ENCODE peak calls at places on chromosome 2, in eight cellular contexts. P is aorta; R is lower lobe of right lung; I is mesenchymal stem cell; T is GM23338; C is IMR-90; B is mammary epithelial cell; A is CD8-positive, alpha-beta T cell. Z is an unnamed sample.

GRCh38 chr2:203379156-203379555 is 51.0 kb downstream of the ABI2 start:
- DNase-seq in P (no peak), R (no peak), I (no peak), T (no peak), C (no peak), B (no peak), A (no peak), Z (no peak)

GRCh38 chr2:38465789-38466127 is 88.7 kb upstream of the ATL2 start:
- DNase-seq in P (no peak), R (no peak), I (peak; percentile 37), T (peak; percentile 82), C (peak; percentile 21), B (peak; percentile 34), A (no peak), Z (no peak)

GRCh38 chr2:156057647-156058046 is 274.9 kb downstream of the NR4A2 start:
- DNase-seq in P (no peak), R (no peak), I (no peak), T (no peak), C (no peak), B (peak; percentile 71), A (no peak), Z (no peak)

GRCh38 chr2:84481702-84482101 is 22.6 kb upstream of the SUCLG1 start:
- DNase-seq in P (no peak), R (no peak), I (peak; percentile 28), T (no peak), C (peak; percentile 77), B (peak; percentile 25), A (peak; percentile 62), Z (peak; percentile 31)

GRCh38 chr2:108446703-108447102 is 2.3 kb upstream of the GCC2 start:
- DNase-seq in P (no peak), R (no peak), I (no peak), T (no peak), C (no peak), B (no peak), A (no peak), Z (no peak)

GRCh38 chr2:120735750-120736170 is at the start of gene GLI2:
- DNase-seq in P (peak; percentile 82), R (peak; percentile 66), I (peak; percentile 89), T (peak; percentile 90), C (peak; percentile 87), B (peak; percentile 71), A (peak; percentile 35), Z (peak; percentile 49)

GRCh38 chr2:175633227-175633626 is 368.8 kb downstream of the LNPK start:
- DNase-seq in P (no peak), R (no peak), I (no peak), T (no peak), C (no peak), B (no peak), A (no peak), Z (no peak)

GRCh38 chr2:148020036-148020357 is 540 bp downstream of the ORC4 start:
- DNase-seq in P (no peak), R (no peak), I (no peak), T (no peak), C (peak; percentile 39), B (no peak), A (no peak), Z (no peak)

GRCh38 chr2:24429711-24430110 is 61.3 kb upstream of the NCOA1 start:
- DNase-seq in P (no peak), R (no peak), I (peak; percentile 23), T (no peak), C (peak; percentile 70), B (peak; percentile 48), A (no peak), Z (no peak)

GRCh38 chr2:28348149-28348567 is 44.5 kb upstream of the FOSL2 start:
- DNase-seq in P (peak; percentile 55), R (peak; percentile 39), I (no peak), T (no peak), C (no peak), B (no peak), A (peak; percentile 73), Z (no peak)

GRCh38 chr2:128271891-128272585 is 46.6 kb downstream of the HS6ST1 start:
- DNase-seq in P (peak; percentile 42), R (no peak), I (no peak), T (no peak), C (no peak), B (no peak), A (no peak), Z (no peak)

GRCh38 chr2:176518823-176519222 is 249.6 kb downstream of the MTX2 start:
- DNase-seq in P (no peak), R (no peak), I (no peak), T (peak; percentile 72), C (no peak), B (no peak), A (no peak), Z (no peak)

GRCh38 chr2:119158563-119159347 is at the start of gene C1QL2:
- DNase-seq in P (no peak), R (no peak), I (no peak), T (peak; percentile 77), C (no peak), B (peak; percentile 10), A (no peak), Z (no peak)

GRCh38 chr2:57146951-57147350 is 899.7 kb upstream of the VRK2 start:
- DNase-seq in P (no peak), R (no peak), I (peak; percentile 9), T (peak; percentile 0), C (no peak), B (no peak), A (no peak), Z (no peak)

GRCh38 chr2:132252191-132252893 is 90.6 kb upstream of the ANKRD30BL start:
- DNase-seq in P (no peak), R (peak; percentile 37), I (no peak), T (no peak), C (no peak), B (no peak), A (no peak), Z (no peak)

GRCh38 chr2:121220995-121221394 is 64.0 kb downstream of the TFCP2L1 start:
- DNase-seq in P (no peak), R (no peak), I (no peak), T (no peak), C (no peak), B (peak; percentile 70), A (no peak), Z (peak; percentile 50)

GRCh38 chr2:84901593-84902120 is 3.8 kb upstream of the TMSB10 start:
- DNase-seq in P (no peak), R (no peak), I (peak; percentile 86), T (no peak), C (peak; percentile 77), B (no peak), A (no peak), Z (no peak)

GRCh38 chr2:140873915-140874531 is 1256.8 kb downstream of the LRP1B start:
- DNase-seq in P (no peak), R (no peak), I (no peak), T (peak; percentile 44), C (no peak), B (no peak), A (no peak), Z (no peak)

GRCh38 chr2:96251721-96252292 is 14.0 kb downstream of the TMEM127 start:
- DNase-seq in P (peak; percentile 92), R (no peak), I (peak; percentile 96), T (peak; percentile 28), C (peak; percentile 97), B (peak; percentile 81), A (no peak), Z (peak; percentile 87)

DNA sequence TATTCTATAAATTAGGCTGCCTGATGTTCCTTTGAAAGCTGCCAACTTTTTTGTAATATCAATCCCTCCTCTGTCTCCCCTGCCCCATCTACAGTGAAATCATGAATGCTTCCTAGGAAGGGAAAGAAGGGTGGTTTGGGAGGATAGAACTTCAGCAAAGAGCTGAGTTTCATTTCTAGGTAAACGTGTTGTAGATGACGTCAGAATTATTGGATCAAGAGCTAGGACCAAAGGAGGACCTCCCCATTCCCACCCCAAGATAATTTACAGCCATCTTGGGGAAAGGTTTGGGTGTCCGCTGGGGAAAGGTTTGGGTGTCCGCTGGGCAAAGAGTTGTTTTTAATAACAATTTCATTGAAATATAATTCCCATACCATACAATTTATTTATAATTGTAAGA is 11.2 kb upstream of the ANKRD53 start:
- DNase-seq in P (no peak), R (no peak), I (no peak), T (no peak), C (no peak), B (no peak), A (no peak), Z (no peak)
- H3K27me3 ChIP-seq in P (no peaks in the 10 kb centered on the region), R (peaks cover 20% of the 10 kb centered on the region), I (peaks cover 27% of the 10 kb centered on the region), T (peaks cover 69% of the 10 kb centered on the region), C (peaks cover 3% of the 10 kb centered on the region), B (no peaks in the 10 kb centered on the region), A (peaks cover 9% of the 10 kb centered on the region), Z (peaks cover 20% of the 10 kb centered on the region)

DNA sequence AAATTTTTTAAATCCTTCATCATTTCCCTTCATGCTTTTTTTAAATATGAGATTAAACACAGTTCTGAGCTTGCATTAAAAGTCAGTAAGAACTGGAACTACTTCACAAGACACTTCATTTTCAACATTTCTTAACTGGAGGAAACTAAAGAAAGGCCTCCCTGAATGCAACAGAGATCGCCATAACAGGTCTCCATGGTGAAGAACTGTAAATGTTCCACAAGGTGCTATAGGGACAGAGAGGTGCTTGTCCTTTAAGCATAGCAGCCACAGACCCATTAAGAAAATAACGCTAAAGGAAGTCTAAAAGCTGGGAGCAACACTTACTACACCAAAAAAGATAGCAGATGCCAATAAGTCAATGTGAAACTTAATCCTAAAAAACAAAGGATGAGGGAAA is 8.5 kb downstream of the STAM2 start:
- DNase-seq in P (no peak), R (no peak), I (no peak), T (no peak), C (no peak), B (no peak), A (no peak), Z (no peak)
- H3K4me3 ChIP-seq in P (no peak overlapping the region), R (no peak overlapping the region), I (peak overlapping the region; percentile 57), T (no peak overlapping the region), C (no peak overlapping the region), B (no peak overlapping the region), A (no peak overlapping the region), Z (no peak overlapping the region)

DNA sequence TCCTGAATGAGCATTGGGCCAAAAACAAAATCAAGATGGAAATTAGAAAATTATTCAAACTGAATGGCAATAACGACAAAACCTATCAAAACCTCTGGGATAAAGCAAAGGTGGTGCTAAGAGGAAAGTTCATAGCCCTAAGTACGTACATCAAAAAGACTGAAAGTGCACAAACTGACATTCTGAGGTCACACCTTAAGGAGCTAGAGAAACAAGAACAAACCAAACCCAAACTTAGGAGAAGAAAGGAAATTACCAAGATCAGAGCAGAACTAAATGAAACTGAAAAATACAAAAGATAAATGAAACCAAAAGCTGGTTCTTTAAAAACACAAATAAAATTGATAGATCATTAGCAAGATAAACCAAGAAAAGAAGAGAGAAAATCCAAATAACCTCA is 1543.5 kb upstream of the ACVR2A start:
- DNase-seq in P (no peak), R (no peak), I (no peak), T (no peak), C (no peak), B (no peak), A (no peak), Z (no peak)
- H3K27me3 ChIP-seq in P (no peaks in the 10 kb centered on the region), R (no peaks in the 10 kb centered on the region), I (no peaks in the 10 kb centered on the region), T (no peaks in the 10 kb centered on the region), C (no peaks in the 10 kb centered on the region), B (no peaks in the 10 kb centered on the region), A (no peaks in the 10 kb centered on the region), Z (no peaks in the 10 kb centered on the region)

DNA sequence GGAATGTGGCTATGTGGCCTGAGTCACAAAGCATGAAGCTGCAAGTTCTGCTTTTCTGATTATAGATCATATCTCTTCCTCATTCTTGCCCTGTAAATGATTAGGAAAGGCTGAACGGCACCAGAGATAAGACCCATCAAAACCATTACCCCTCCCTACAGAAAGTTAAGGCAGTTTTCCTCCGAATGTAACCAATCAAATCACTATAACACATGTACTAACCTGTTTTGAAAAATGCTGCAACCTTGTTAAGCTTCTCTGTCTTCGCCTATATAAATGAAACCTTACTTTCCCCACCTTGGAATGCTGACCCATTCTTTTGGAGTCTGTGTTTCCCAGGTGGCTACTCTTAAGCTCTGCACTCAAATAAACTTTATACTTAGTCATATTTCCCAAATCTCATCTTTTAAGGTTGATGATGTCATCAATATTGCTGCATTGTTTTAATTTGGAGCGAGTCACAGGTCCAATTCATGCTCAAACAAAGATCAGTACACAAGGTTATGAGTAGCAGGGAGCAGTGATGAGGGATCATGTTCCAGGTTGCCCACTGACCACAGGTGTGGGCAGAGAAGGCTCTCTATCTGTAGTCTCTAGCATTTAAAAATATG is 662.3 kb downstream of the IRS1 start:
- DNase-seq in P (no peak), R (no peak), I (no peak), T (no peak), C (peak; percentile 76), B (peak; percentile 99), A (no peak), Z (no peak)
- H3K4me3 ChIP-seq in P (no peak overlapping the region), R (no peak overlapping the region), I (no peak overlapping the region), T (no peak overlapping the region), C (no peak overlapping the region), B (peak overlapping the region; percentile 16), A (no peak overlapping the region), Z (no peak overlapping the region)

Z was measured in kidney epithelial cell.